ENCODE peak calls at places on chromosomes 5 and 9, in four cellular contexts. Q is OCI-LY7, S is tibial artery, T is PC-3. V is an unnamed sample.

GRCh38 chr9:72351538-72352453 is 13.2 kb downstream of the ZFAND5 start:
- DNase-seq in S (no peak), Q (no peak), T (peak), V (peak)

GRCh38 chr5:35138232-35138631 is 90.5 kb upstream of the AGXT2 start:
- DNase-seq in T (peak), S (no peak), Q (no peak), V (no peak)

GRCh38 chr9:106146886-106147285 is 452.5 kb downstream of the TMEM38B start:
- DNase-seq in S (no peak), T (no peak), Q (no peak), V (no peak)

GRCh38 chr5:72647806-72648205 is 140.6 kb upstream of the ZNF366 start:
- DNase-seq in S (no peak), T (no peak), Q (no peak), V (no peak)

GRCh38 chr5:9644630-9645029 is 14.5 kb upstream of the TAS2R1 start:
- DNase-seq in S (no peak), Q (no peak), T (peak), V (no peak)

GRCh38 chr5:56206126-56206525 is 27.0 kb downstream of the ANKRD55 start:
- DNase-seq in T (peak), Q (no peak), S (no peak), V (no peak)

GRCh38 chr5:150645070-150645700 is 4.7 kb downstream of the SYNPO start:
- DNase-seq in S (peak), T (peak), Q (no peak), V (peak)

GRCh38 chr9:93648181-93648580 is 71.8 kb downstream of the PHF2 start:
- DNase-seq in Q (no peak), S (peak), T (no peak), V (no peak)

GRCh38 chr5:145056805-145057204 is 778.3 kb downstream of the PRELID2 start:
- DNase-seq in Q (no peak), S (no peak), T (peak), V (peak)

GRCh38 chr5:178538624-178539344 is 51.4 kb downstream of the COL23A1 start:
- DNase-seq in S (no peak), Q (no peak), T (no peak), V (no peak)

GRCh38 chr9:76082062-76082461 is 191.6 kb downstream of the PCSK5 start:
- DNase-seq in Q (no peak), T (no peak), S (no peak), V (no peak)

GRCh38 chr5:124790895-124791732 is 44.7 kb upstream of the ZNF608 start:
- DNase-seq in T (peak), Q (no peak), S (no peak), V (peak)

GRCh38 chr5:164012376-164012775 is 507.0 kb downstream of the MAT2B start:
- DNase-seq in S (no peak), T (no peak), Q (no peak), V (no peak)

GRCh38 chr9:33135086-33135958 is 31.8 kb downstream of the B4GALT1 start:
- DNase-seq in Q (no peak), S (peak), T (no peak), V (no peak)

GRCh38 chr5:127332250-127332649 is 41.7 kb downstream of the MEGF10 start:
- DNase-seq in S (no peak), T (no peak), Q (no peak), V (no peak)

GRCh38 chr5:95241635-95242034 is 43.3 kb downstream of the MCTP1 start:
- DNase-seq in S (no peak), Q (no peak), T (no peak), V (no peak)

GRCh38 chr5:130715541-130715940 is 449.5 kb downstream of the HINT1 start:
- DNase-seq in Q (no peak), S (no peak), T (peak), V (peak)

GRCh38 chr9:14616188-14616982 is 76.8 kb downstream of the ZDHHC21 start:
- DNase-seq in Q (peak), T (peak), S (no peak), V (peak)

GRCh38 chr9:92738661-92739081 is 26.0 kb downstream of the BICD2 start:
- DNase-seq in S (peak), T (no peak), Q (no peak), V (no peak)

GRCh38 chr9:82799300-82799699 is 263.6 kb downstream of the RASEF start:
- DNase-seq in T (no peak), Q (no peak), S (no peak), V (no peak)

GRCh38 chr9:33109850-33110595 is 33.5 kb upstream of the SMU1 start:
- DNase-seq in S (no peak), Q (no peak), T (no peak), V (no peak)

GRCh38 chr5:177369050-177369912 is 11.6 kb downstream of the RGS14 start:
- DNase-seq in Q (peak), T (peak), S (no peak), V (peak)

GRCh38 chr5:1495525-1495897 is 28.2 kb downstream of the LPCAT1 start:
- DNase-seq in Q (no peak), T (no peak), S (no peak), V (no peak)

GRCh38 chr5:4513381-4513780 is 626.7 kb upstream of the ADAMTS16 start:
- DNase-seq in S (no peak), Q (no peak), T (peak), V (peak)

GRCh38 chr5:4514067-4514648 is 626.0 kb upstream of the ADAMTS16 start:
- DNase-seq in S (no peak), T (peak), Q (no peak), V (peak)

GRCh38 chr5:4511996-4512656 is 628.0 kb upstream of the ADAMTS16 start:
- DNase-seq in S (no peak), T (peak), Q (no peak), V (peak)
- TF ChIP-seq CTCF in S (no peak), T (peak), Q (no peak), V (peak)

DNA sequence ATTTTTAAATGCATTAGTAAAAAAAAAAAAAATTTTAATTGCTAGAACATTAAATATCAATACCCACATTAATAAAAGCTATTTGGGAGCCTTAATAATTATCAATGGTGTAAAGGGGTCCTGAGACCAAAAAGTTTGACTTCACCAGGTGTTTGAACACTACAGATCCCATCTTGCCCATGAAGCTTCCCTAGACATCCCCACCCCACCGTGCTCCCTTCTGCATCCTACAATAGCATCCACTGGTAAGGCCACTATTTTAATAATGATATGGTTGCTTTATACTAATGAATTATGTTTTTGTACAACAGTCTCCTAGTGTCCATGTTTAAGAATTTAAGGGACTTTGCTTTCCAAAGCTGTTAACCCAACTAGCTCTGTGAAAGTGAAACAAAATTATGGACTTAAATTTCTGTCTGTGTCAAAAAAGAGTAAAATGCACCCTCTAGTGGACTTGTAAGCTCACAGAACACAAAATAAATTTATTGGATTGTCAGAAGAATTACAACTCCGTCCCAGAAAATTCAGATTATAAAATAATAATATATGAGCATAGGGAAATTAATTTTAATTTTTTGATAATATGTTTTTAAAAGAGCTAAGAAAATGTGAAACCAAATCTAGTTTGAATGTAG is 76.0 kb downstream of the ARL15 start:
- DNase-seq in Q (peak), S (no peak), T (peak), V (peak)
- TF ChIP-seq CTCF in Q (peak), S (peak), T (peak), V (peak)

DNA sequence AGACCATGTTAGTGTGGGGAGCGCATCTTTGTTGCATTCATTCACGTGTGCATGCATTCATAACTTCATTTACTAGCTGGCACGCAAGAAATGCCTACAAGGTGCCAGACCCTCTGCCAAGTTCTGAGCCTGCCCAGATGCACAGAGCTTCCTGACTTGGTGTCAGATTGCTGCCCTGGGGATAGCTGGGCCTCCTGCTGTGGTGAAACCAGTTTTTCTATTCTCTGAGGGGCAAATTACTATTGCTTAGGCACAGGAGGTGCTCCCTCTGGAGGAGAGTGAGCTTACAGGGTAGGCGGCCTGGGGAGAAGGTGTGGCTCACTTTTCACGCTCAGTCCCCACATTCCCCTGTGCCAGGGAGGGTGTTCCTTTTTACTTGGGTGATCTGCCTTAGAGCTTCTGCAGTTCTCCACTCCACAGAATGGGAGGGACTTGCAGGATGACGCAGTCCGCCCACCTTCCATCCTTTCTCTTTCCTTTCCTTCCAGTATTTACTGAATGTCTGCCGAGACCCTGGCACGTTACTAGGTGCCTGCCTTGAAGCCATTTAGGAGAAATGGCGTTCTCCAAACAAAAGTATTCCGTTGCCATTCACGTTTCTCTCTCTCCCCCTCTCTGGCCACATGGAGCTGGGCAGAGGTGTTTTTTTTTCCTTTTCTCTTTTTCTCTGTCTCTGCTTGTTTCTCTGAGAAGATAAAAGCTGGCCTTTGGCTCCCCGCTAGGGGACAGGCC is 27.9 kb upstream of the CTNNA1 start:
- DNase-seq in Q (peak), T (peak), S (no peak), V (peak)
- TF ChIP-seq CTCF in Q (peak), T (peak), S (no peak), V (peak)

DNA sequence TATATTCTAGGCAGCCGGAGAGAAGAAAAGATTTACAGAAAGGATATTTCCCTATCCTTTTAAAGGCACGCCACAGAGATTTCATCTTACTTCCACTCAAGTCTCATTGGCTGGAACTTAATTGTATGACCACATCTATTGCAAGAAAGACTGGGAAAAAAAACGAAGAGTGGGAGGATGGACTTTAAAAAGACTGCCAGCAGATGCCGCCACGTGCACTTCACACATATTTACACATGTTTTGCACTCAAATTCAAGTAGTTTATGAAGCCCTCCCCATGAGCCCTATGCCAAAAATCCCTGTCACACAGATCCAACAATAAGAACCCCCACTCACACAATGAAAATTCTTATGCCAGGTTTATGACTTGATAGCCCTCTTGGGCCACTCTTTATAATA is 138.5 kb upstream of the TYRP1 start:
- DNase-seq in Q (no peak), T (peak), S (no peak), V (peak)
- TF ChIP-seq CTCF in Q (peak), T (peak), S (no peak), V (peak)

GRCh38 chr5:18771097-18771610 is 1136.9 kb downstream of the TAF11L14 start:
- DNase-seq in S (no peak), T (no peak), Q (no peak), V (no peak)

GRCh38 chr5:18778226-18778625 is 1144.0 kb downstream of the TAF11L14 start:
- DNase-seq in T (no peak), S (no peak), Q (no peak), V (no peak)

DNA sequence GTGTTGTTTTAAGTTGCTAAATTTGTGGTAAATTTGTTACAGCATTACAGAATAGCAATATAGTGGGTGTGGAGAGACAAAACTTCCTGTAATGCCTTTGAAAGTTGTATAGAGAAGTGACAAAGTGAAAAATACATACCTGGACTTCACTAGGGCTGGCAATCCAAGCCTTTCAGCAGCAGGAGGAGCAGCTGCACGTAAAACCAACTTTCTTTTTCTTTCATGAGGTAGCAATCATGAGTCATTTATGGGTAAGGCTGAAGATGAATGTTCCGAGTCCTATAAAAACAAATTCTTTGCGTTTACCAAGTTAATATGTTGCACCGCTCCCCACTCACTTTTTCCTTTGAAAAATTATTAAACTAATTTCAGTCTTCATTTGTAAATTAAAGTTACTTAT is 1138.2 kb downstream of the TAF11L14 start:
- DNase-seq in S (no peak), T (peak), Q (no peak), V (peak)
- TF ChIP-seq CTCF in S (no peak), T (peak), Q (peak), V (peak)